ENCODE peak calls at places on chromosomes 1 and 21, in four cellular contexts. T, C, O and A are unnamed samples.

GRCh38 chr1:82503805-82504204 is 703.1 kb downstream of the ADGRL2 start:
- DNase-seq in T (no peak), C (no peak), O (no peak), A (no peak)

GRCh38 chr1:222892137-222892763 is 77.4 kb downstream of the DISP1 start:
- DNase-seq in T (peak), C (no peak), O (peak), A (no peak)

GRCh38 chr1:119332626-119333025 is 36.0 kb upstream of the HAO2 start:
- DNase-seq in T (no peak), C (no peak), O (no peak), A (no peak)

GRCh38 chr1:7517611-7518330 is 253.3 kb upstream of the VAMP3 start:
- DNase-seq in T (no peak), C (no peak), O (no peak), A (no peak)

GRCh38 chr1:68291763-68292384 is 59.6 kb upstream of the WLS start:
- DNase-seq in T (peak), C (no peak), O (peak), A (no peak)

GRCh38 chr1:182235952-182236650 is 155.5 kb downstream of the GLUL start:
- DNase-seq in T (peak), C (no peak), O (peak), A (peak)

GRCh38 chr1:58783090-58783992 is 506 bp downstream of the JUN start:
- DNase-seq in T (peak), C (no peak), O (peak), A (peak)

GRCh38 chr1:158068918-158069317 is 75.5 kb downstream of the KIRREL1 start:
- DNase-seq in T (no peak), C (no peak), O (no peak), A (no peak)

GRCh38 chr1:180765156-180765555 is 133.3 kb downstream of the XPR1 start:
- DNase-seq in T (no peak), C (no peak), O (peak), A (no peak)

GRCh38 chr1:3060601-3061551 is 8.1 kb upstream of the PRDM16 start:
- DNase-seq in T (no peak), C (no peak), O (no peak), A (no peak)

GRCh38 chr1:54955359-54955758 is 25.1 kb upstream of the TMEM61 start:
- DNase-seq in T (peak), C (no peak), O (peak), A (no peak)

GRCh38 chr1:151773698-151774097 is 10.4 kb upstream of the MRPL9 start:
- DNase-seq in T (peak), C (no peak), O (peak), A (no peak)

GRCh38 chr21:27787046-27787445 is 820.2 kb upstream of the ADAMTS5 start:
- DNase-seq in T (peak), C (no peak), O (peak), A (no peak)

GRCh38 chr1:153633161-153633746 is 612 bp upstream of the CHTOP start:
- DNase-seq in T (no peak), C (no peak), O (no peak), A (no peak)

GRCh38 chr21:18801468-18801867 is 397.9 kb upstream of the TMPRSS15 start:
- DNase-seq in T (no peak), C (no peak), O (no peak), A (no peak)

GRCh38 chr1:76352741-76353435 is 278.3 kb downstream of the ST6GALNAC3 start:
- DNase-seq in T (no peak), C (no peak), O (no peak), A (no peak)

GRCh38 chr1:16386454-16387113 is 19.5 kb downstream of the SZRD1 start:
- DNase-seq in T (peak), C (no peak), O (peak), A (peak)

GRCh38 chr21:31142600-31142999 is 104.3 kb upstream of the KRTAP19-8 start:
- DNase-seq in T (no peak), C (no peak), O (no peak), A (no peak)

GRCh38 chr1:94120591-94120901 is 402 bp downstream of the ABCA4 start:
- DNase-seq in T (no peak), C (no peak), O (no peak), A (no peak)

GRCh38 chr1:210201671-210202070 is 30.9 kb upstream of the SERTAD4 start:
- DNase-seq in T (peak), C (no peak), O (peak), A (no peak)

GRCh38 chr1:119081705-119082104 is 58.7 kb downstream of the WARS2 start:
- DNase-seq in T (peak), C (no peak), O (no peak), A (no peak)

GRCh38 chr1:47914218-47914937 is 82.8 kb downstream of the TRABD2B start:
- DNase-seq in T (no peak), C (no peak), O (no peak), A (peak)

GRCh38 chr1:240888039-240888786 is 276.3 kb upstream of the GREM2 start:
- DNase-seq in T (peak), C (peak), O (no peak), A (peak)

GRCh38 chr1:172779501-172779900 is 120.6 kb downstream of the FASLG start:
- DNase-seq in T (peak), C (no peak), O (peak), A (no peak)
- TF ChIP-seq CTCF in T (no peak), C (no peak), O (no peak), A (no peak)

DNA sequence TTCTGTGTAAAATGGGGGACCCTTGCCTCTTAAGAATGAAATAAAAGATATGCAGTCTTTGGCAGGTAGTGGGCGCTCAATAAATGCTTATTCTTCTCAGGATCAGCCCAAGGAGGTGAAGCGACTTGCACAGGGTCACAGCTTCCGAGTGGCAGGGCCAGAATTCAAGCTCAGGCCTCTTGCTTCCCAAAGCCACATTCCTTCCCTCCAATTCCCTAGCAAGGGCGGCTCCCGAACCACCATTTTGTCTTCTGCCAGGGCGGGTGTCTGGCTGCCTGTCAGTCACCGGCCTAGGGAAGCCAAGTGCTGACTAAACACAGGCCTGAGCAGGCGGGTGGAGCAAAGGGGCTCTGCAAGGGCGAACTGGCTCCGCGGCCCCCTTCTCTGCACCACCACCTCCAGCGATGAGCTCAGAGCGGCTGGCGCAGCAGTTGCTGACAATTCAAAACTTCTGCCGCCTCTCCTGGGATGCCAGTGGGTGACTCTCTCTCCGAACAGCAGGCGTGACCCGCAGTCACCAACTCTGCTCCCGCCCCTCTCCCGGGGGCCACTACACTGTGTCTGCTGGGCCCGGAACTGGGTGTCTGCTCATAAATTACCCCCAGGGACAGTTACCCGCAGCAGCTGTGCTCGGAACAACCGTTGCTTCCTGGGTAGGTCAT is 10.8 kb downstream of the GPR3 start:
- DNase-seq in T (peak), C (peak), O (peak), A (no peak)
- TF ChIP-seq CTCF in T (peak), C (peak), O (peak), A (no peak)

GRCh38 chr1:30085814-30086770 is 637.3 kb downstream of the MATN1 start:
- DNase-seq in T (peak), C (peak), O (peak), A (peak)
- TF ChIP-seq CTCF in T (no peak), C (peak), O (peak), A (peak)

GRCh38 chr1:207021876-207022596 is 10.5 kb downstream of the C1orf116 start:
- DNase-seq in T (no peak), C (no peak), O (no peak), A (no peak)

GRCh38 chr1:207020709-207021107 is 11.8 kb downstream of the C1orf116 start:
- DNase-seq in T (no peak), C (no peak), O (peak), A (no peak)

GRCh38 chr1:207022996-207023679 is 9.4 kb downstream of the C1orf116 start:
- DNase-seq in T (no peak), C (no peak), O (no peak), A (no peak)

GRCh38 chr1:207020016-207020708 is 12.4 kb downstream of the C1orf116 start:
- DNase-seq in T (no peak), C (no peak), O (no peak), A (peak)

GRCh38 chr1:207021139-207021861 is 11.3 kb downstream of the C1orf116 start:
- DNase-seq in T (no peak), C (no peak), O (peak), A (peak)
- TF ChIP-seq CTCF in T (no peak), C (no peak), O (no peak), A (no peak)

GRCh38 chr1:26998319-26999300 is 5.1 kb downstream of the TRNP1 start:
- DNase-seq in T (peak), C (no peak), O (peak), A (no peak)

GRCh38 chr1:26994020-26994745 is 691 bp downstream of the TRNP1 start:
- DNase-seq in T (no peak), C (no peak), O (no peak), A (no peak)

GRCh38 chr1:26994772-26995625 is 1.5 kb downstream of the TRNP1 start:
- DNase-seq in T (no peak), C (no peak), O (no peak), A (no peak)

GRCh38 chr1:26996665-26997064 is 3.2 kb downstream of the TRNP1 start:
- DNase-seq in T (no peak), C (no peak), O (no peak), A (no peak)

GRCh38 chr1:26996024-26996423 is 2.5 kb downstream of the TRNP1 start:
- DNase-seq in T (peak), C (no peak), O (peak), A (no peak)
- TF ChIP-seq CTCF in T (no peak), C (no peak), O (no peak), A (no peak)